ENCODE peak calls at places on chromosomes 13 and 19, in six cellular contexts. R is HepG2, A is PC-3, J is endothelial cell of umbilical vein, N is colonic mucosa, W is IMR-90. H is an unnamed sample.

GRCh38 chr19:10270180-10270615 is 722 bp upstream of the ICAM1 start:
- DNase-seq in R (no peak), N (peak; percentile 67), J (no peak), A (no peak), W (no peak), H (no peak)

GRCh38 chr13:54852831-54853230 is 1824.2 kb downstream of the OLFM4 start:
- DNase-seq in N (no peak), J (no peak), A (no peak), R (no peak), W (no peak), H (no peak)

GRCh38 chr13:33194820-33195692 is 90.5 kb downstream of the STARD13 start:
- DNase-seq in N (no peak), R (peak; percentile 73), A (peak; percentile 54), W (peak; percentile 96), J (peak; percentile 86), H (no peak)

GRCh38 chr13:19673473-19674430 is 40.3 kb downstream of the MPHOSPH8 start:
- DNase-seq in R (no peak), A (no peak), W (no peak), N (no peak), J (peak; percentile 26), H (no peak)

GRCh38 chr13:82681535-82681934 is 1200.7 kb downstream of the SLITRK1 start:
- DNase-seq in J (no peak), R (no peak), W (no peak), N (no peak), A (no peak), H (no peak)

GRCh38 chr13:20232556-20233277 is 598 bp upstream of the GJB6 start:
- DNase-seq in N (no peak), R (no peak), J (no peak), W (no peak), A (no peak), H (no peak)

GRCh38 chr19:45492627-45493470 is 4.0 kb downstream of the RTN2 start:
- DNase-seq in A (peak; percentile 65), W (peak; percentile 80), N (peak; percentile 65), R (peak; percentile 68), J (peak; percentile 60), H (no peak)

GRCh38 chr19:10007811-10008211 is 2.5 kb downstream of the COL5A3 start:
- DNase-seq in J (no peak), R (no peak), W (peak; percentile 80), N (no peak), A (no peak), H (no peak)

GRCh38 chr19:13507053-13507611 is 853 bp upstream of the CACNA1A start:
- DNase-seq in W (peak; percentile 56), A (no peak), R (no peak), J (no peak), N (no peak), H (no peak)

GRCh38 chr19:47573076-47574026 is at the start of gene ZNF541:
- DNase-seq in N (peak; percentile 58), R (no peak), A (no peak), J (peak; percentile 40), W (peak; percentile 12), H (no peak)

DNA sequence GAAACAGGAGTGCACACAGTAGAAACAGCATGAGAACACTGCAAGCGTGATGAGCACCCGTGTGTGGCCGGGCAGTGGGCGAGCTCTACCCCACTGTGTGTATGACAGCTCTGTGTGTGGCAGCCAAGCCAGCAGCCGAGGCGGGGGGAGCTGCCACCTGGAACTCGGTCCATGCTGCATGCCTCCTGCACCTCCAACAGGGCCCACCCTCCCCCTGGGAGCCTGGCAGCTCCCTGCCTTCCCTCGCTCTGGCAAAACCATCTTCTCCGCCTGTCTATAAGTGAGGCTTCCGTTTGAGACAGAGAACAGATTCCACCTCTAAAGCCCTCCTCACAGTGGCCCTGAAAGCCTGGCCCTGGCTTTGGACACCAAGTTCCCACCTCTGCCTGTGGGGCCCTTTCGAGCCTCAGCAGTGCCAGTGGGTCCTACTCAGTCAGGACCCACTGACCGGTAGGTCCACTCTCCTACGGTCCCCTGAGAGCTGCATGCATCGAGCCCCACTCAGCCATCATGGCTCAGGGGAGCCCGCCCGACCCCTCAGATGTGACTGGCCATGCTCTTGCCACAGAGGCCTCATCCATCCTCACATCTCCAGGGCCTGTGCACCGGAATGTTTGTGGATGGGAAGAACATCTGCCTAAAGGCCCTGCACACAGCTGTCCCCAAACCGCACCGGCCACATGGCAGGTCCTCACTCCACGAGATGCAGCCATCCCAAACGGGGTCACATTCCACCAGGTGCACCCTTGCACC is 52.4 kb upstream of the C13orf46 start:
- DNase-seq in R (no peak), N (no peak), A (no peak), J (no peak), W (no peak), H (no peak)
- H3K9ac ChIP-seq in R (no peak overlapping the region), N (peak overlapping the region; percentile 2), A (no peak overlapping the region), J (no peak overlapping the region), W (no peak overlapping the region), H (no peak overlapping the region)

DNA sequence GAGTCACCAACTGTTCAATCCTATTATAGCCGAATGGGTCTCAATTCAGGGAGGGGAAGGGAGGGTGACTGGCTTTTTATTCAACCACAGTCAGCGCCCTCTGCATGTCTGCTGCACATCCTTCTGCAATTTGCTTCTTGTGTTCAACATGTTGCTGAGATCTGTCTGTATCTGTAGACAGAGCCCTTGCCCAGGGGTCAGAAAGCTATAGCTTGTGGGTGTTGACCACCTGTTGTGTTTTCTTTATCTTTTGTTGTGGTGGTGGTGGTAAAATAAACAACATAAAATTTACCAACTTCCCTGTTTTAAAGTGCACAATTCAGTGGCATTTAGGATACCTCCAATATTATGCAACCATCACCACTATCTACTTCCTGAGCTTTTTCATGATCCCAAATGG is 12.2 kb downstream of the PPP1R12C start:
- DNase-seq in N (no peak), A (no peak), J (no peak), W (no peak), R (no peak), H (no peak)
- H3K9ac ChIP-seq in N (no peak overlapping the region), A (no peak overlapping the region), J (no peak overlapping the region), W (no peak overlapping the region), R (no peak overlapping the region), H (no peak overlapping the region)

GRCh38 chr19:41927810-41928192 is 448 bp downstream of the ERFL start:
- DNase-seq in R (no peak), W (no peak), N (no peak), A (no peak), J (no peak), H (no peak)
- H3K9ac ChIP-seq in R (no peak overlapping the region), W (no peak overlapping the region), N (peak overlapping the region; percentile 34), A (no peak overlapping the region), J (no peak overlapping the region), H (no peak overlapping the region)

DNA sequence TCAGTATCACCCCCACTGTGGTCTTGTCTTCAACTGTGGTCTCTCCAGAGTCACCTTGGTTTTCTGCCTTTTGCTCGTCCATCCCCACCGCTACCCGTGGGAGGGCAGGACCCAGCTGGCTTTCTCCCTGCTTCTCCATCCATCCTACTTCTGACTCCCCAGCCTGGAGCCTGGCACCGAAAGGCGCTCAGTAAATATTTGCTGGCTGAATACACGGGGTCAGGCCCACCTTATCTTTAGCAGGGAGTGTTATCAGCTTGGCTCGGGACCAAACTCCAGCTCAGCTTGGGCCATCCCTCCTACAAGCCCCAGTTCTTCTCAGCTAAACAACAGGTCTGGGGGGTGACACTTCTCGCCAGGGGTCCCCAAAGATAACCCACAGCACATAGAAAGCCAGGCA is 62.0 kb upstream of the KLF2 start:
- DNase-seq in R (peak; percentile 81), N (peak; percentile 72), J (peak; percentile 40), W (no peak), A (no peak), H (no peak)
- H3K9ac ChIP-seq in R (no peak overlapping the region), N (no peak overlapping the region), J (no peak overlapping the region), W (no peak overlapping the region), A (no peak overlapping the region), H (no peak overlapping the region)

GRCh38 chr19:2548966-2549365 is 73.0 kb downstream of the GADD45B start:
- DNase-seq in A (no peak), W (no peak), R (no peak), J (no peak), N (no peak), H (no peak)

GRCh38 chr19:2550431-2551171 is 74.7 kb downstream of the GADD45B start:
- DNase-seq in R (no peak), J (no peak), N (no peak), A (no peak), W (no peak), H (no peak)

GRCh38 chr19:2547721-2548120 is 71.8 kb downstream of the GADD45B start:
- DNase-seq in A (no peak), J (no peak), W (no peak), R (no peak), N (no peak), H (no peak)

GRCh38 chr19:2551172-2551863 is 75.4 kb downstream of the GADD45B start:
- DNase-seq in J (no peak), N (no peak), W (no peak), A (no peak), R (no peak), H (no peak)

GRCh38 chr19:2549701-2550191 is 73.8 kb downstream of the GADD45B start:
- DNase-seq in R (no peak), N (peak; percentile 64), A (peak; percentile 76), J (no peak), W (peak; percentile 88), H (no peak)
- H3K9ac ChIP-seq in R (no peak overlapping the region), N (no peak overlapping the region), A (no peak overlapping the region), J (no peak overlapping the region), W (peak overlapping the region; percentile 28), H (no peak overlapping the region)

DNA sequence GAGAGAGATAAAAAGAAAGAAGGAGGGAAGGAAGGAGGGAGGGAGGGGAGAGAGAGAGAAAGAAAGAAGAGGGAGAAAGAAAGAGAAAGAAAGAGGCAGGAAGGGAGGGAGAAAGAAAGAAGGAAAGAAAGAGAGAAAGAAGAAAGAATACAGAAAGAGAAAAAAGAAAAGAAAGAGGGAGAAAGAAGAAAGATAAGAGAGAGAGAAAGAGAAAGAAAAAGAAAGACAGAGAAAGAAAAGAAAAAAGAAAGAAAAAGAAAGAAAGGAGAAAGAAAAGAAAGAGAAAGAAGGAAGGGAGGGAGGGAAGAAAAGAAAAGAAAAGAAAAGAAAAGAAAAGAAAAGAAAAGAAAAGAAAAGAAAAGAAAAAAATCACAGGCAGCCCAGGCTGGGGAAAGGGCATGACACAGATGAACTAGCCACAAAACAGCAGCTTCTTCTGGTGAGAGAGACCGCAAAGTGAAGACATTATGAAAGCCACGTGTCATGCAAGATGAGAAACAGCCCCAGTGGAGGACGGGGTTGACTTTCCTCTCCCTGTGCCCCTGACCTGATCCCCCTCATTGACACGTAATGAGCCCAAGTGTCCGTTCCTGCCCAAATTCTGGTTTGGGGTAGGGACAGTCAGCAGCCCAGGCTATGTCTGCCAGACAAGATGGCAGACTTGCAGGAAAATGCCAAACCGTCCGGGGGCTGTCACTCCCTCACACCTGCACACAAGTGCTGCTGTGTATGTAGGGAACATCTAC is 102.1 kb downstream of the INSR start:
- DNase-seq in J (no peak), N (no peak), R (no peak), W (no peak), A (no peak), H (no peak)
- H3K9ac ChIP-seq in J (no peak overlapping the region), N (no peak overlapping the region), R (no peak overlapping the region), W (no peak overlapping the region), A (no peak overlapping the region), H (no peak overlapping the region)

GRCh38 chr13:36157475-36157874 is 26.3 kb upstream of the DCLK1 start:
- DNase-seq in W (no peak), J (no peak), R (no peak), A (no peak), N (no peak), H (no peak)
- H3K9ac ChIP-seq in W (no peak overlapping the region), J (no peak overlapping the region), R (no peak overlapping the region), A (no peak overlapping the region), N (no peak overlapping the region), H (no peak overlapping the region)

GRCh38 chr19:42290523-42291436 is 11.2 kb upstream of the PRR19 start:
- DNase-seq in J (peak; percentile 43), A (no peak), N (no peak), R (peak; percentile 61), W (no peak), H (no peak)
- H3K9ac ChIP-seq in J (no peak overlapping the region), A (no peak overlapping the region), N (no peak overlapping the region), R (no peak overlapping the region), W (no peak overlapping the region), H (no peak overlapping the region)

GRCh38 chr19:39319892-39320168 is 833 bp downstream of the LRFN1 start:
- DNase-seq in R (no peak), A (no peak), W (no peak), N (no peak), J (no peak), H (no peak)
- H3K9ac ChIP-seq in R (peak overlapping the region; percentile 46), A (peak overlapping the region; percentile 58), W (no peak overlapping the region), N (no peak overlapping the region), J (no peak overlapping the region), H (no peak overlapping the region)

H was measured in keratinocyte.